ENCODE peak calls at places on chromosomes 13 and 19, in nine cellular contexts. H is uterus, W is heart left ventricle, U is ascending aorta, Z is dorsolateral prefrontal cortex, R is PC-9, N is HFF-Myc, K is AG10803, I is choroid plexus epithelial cell. T is an unnamed sample.

GRCh38 chr19:14516746-14517438 is 1.3 kb downstream of the DNAJB1 start:
- DNase-seq in U (no peak), Z (no peak), N (no peak), R (no peak), K (no peak), H (no peak), W (no peak), I (no peak), T (no peak)

GRCh38 chr13:110582421-110582954 is 21.0 kb upstream of the RAB20 start:
- DNase-seq in N (no peak), H (no peak), U (no peak), K (no peak), I (no peak), Z (no peak), W (no peak), R (no peak), T (no peak)

GRCh38 chr19:49892716-49893115 is 4.0 kb downstream of the IL4I1 start:
- DNase-seq in W (no peak), Z (no peak), N (no peak), K (no peak), I (no peak), H (no peak), U (no peak), R (no peak), T (no peak)

GRCh38 chr19:10774893-10775292 is 57.0 kb downstream of the DNM2 start:
- DNase-seq in N (no peak), H (no peak), K (no peak), R (no peak), Z (no peak), U (no peak), W (no peak), I (no peak), T (no peak)

GRCh38 chr13:110164706-110165105 is 142.3 kb downstream of the COL4A1 start:
- DNase-seq in H (no peak), Z (no peak), I (no peak), U (no peak), R (no peak), K (no peak), N (no peak), W (no peak), T (no peak)

GRCh38 chr13:109331898-109332297 is 454.5 kb downstream of the IRS2 start:
- DNase-seq in H (no peak), N (peak), U (no peak), R (no peak), K (peak), Z (no peak), W (no peak), I (peak), T (peak)

GRCh38 chr19:30391554-30392551 is 19.7 kb downstream of the ZNF536 start:
- DNase-seq in W (no peak), I (no peak), N (no peak), K (peak), R (no peak), U (no peak), H (no peak), Z (no peak), T (peak)

GRCh38 chr19:12365094-12365371 is 450 bp downstream of the ZNF442 start:
- DNase-seq in I (peak), N (no peak), H (no peak), W (peak), R (no peak), K (peak), U (no peak), Z (no peak), T (no peak)

GRCh38 chr13:94073006-94073744 is 406.3 kb downstream of the DCT start:
- DNase-seq in H (no peak), U (no peak), W (no peak), I (peak), R (no peak), K (peak), Z (no peak), N (no peak), T (peak)

GRCh38 chr19:39045506-39045905 is 13.2 kb upstream of the FBXO27 start:
- DNase-seq in K (no peak), W (no peak), N (no peak), U (no peak), I (no peak), H (no peak), R (no peak), Z (no peak), T (no peak)

GRCh38 chr19:21482863-21483276 is 22.5 kb upstream of the ZNF429 start:
- DNase-seq in R (no peak), N (no peak), I (peak), Z (peak), K (peak), U (peak), H (peak), W (peak), T (no peak)

GRCh38 chr13:100875392-100876043 is 200.9 kb upstream of the TMTC4 start:
- DNase-seq in I (peak), Z (no peak), U (no peak), H (no peak), W (no peak), K (peak), R (no peak), N (peak), T (peak)

GRCh38 chr19:54620464-54620863 is 9.8 kb upstream of the LILRB1 start:
- DNase-seq in N (no peak), U (no peak), K (no peak), Z (no peak), R (no peak), H (no peak), W (no peak), I (no peak), T (no peak)

GRCh38 chr13:54733639-54734038 is 1705.0 kb downstream of the OLFM4 start:
- DNase-seq in N (no peak), Z (no peak), W (no peak), I (no peak), R (no peak), K (no peak), U (no peak), H (no peak), T (no peak)

GRCh38 chr13:75372923-75373841 is 108.8 kb downstream of the TBC1D4 start:
- DNase-seq in W (no peak), U (no peak), R (no peak), K (no peak), I (no peak), H (no peak), Z (no peak), N (no peak), T (no peak)

GRCh38 chr19:45496349-45496953 is 396 bp downstream of the RTN2 start:
- DNase-seq in K (no peak), I (no peak), H (peak), R (no peak), U (no peak), W (peak), Z (no peak), N (no peak), T (no peak)

GRCh38 chr19:12965017-12965811 is 4.2 kb upstream of the DAND5 start:
- DNase-seq in R (peak), Z (peak), U (no peak), K (peak), I (peak), N (no peak), W (peak), H (peak), T (no peak)

GRCh38 chr13:60230593-60230992 is 66.9 kb upstream of the DIAPH3 start:
- DNase-seq in H (no peak), Z (no peak), U (no peak), R (no peak), K (peak), W (no peak), I (peak), N (no peak), T (no peak)

GRCh38 chr19:14430712-14431111 is 2.4 kb upstream of the PKN1 start:
- DNase-seq in U (no peak), H (no peak), I (no peak), R (no peak), Z (no peak), W (no peak), K (no peak), N (no peak), T (no peak)

GRCh38 chr13:78608705-78609463 is 5.5 kb upstream of the POU4F1 start:
- DNase-seq in Z (no peak), N (no peak), W (no peak), U (no peak), K (no peak), H (no peak), R (no peak), I (no peak), T (no peak)

GRCh38 chr19:18646535-18647370 is 9.9 kb downstream of the KLHL26 start:
- DNase-seq in I (no peak), U (no peak), H (no peak), W (no peak), R (no peak), N (no peak), Z (no peak), K (no peak), T (no peak)

GRCh38 chr19:17281391-17282304 is at the start of gene ANKLE1:
- DNase-seq in R (no peak), U (no peak), Z (peak), W (peak), I (no peak), H (no peak), K (no peak), N (no peak), T (no peak)

GRCh38 chr19:12833747-12834417 is 497 bp downstream of the RTBDN start:
- DNase-seq in K (no peak), I (no peak), H (no peak), Z (peak), W (no peak), N (no peak), R (no peak), U (no peak), T (no peak)

GRCh38 chr13:75836441-75836840 is 200.3 kb downstream of the LMO7 start:
- DNase-seq in R (no peak), U (no peak), W (no peak), I (no peak), H (no peak), Z (no peak), K (no peak), N (no peak), T (no peak)

GRCh38 chr19:48495391-48495790 is 16.2 kb downstream of the LMTK3 start:
- DNase-seq in N (no peak), I (no peak), Z (no peak), U (no peak), W (no peak), R (no peak), H (no peak), K (peak), T (no peak)

GRCh38 chr19:45613926-45614725 is 12.1 kb upstream of the GPR4 start:
- DNase-seq in K (peak), U (no peak), W (no peak), N (peak), I (peak), R (peak), H (no peak), Z (no peak), T (peak)

GRCh38 chr19:17405250-17406038 is at the start of gene BST2:
- DNase-seq in I (peak), R (peak), U (peak), W (peak), K (peak), H (peak), N (no peak), Z (no peak), T (no peak)

GRCh38 chr19:47729468-47729798 is 15.9 kb upstream of the NOP53 start:
- DNase-seq in U (peak), K (peak), I (peak), Z (no peak), R (peak), H (peak), W (peak), N (peak), T (no peak)

DNA sequence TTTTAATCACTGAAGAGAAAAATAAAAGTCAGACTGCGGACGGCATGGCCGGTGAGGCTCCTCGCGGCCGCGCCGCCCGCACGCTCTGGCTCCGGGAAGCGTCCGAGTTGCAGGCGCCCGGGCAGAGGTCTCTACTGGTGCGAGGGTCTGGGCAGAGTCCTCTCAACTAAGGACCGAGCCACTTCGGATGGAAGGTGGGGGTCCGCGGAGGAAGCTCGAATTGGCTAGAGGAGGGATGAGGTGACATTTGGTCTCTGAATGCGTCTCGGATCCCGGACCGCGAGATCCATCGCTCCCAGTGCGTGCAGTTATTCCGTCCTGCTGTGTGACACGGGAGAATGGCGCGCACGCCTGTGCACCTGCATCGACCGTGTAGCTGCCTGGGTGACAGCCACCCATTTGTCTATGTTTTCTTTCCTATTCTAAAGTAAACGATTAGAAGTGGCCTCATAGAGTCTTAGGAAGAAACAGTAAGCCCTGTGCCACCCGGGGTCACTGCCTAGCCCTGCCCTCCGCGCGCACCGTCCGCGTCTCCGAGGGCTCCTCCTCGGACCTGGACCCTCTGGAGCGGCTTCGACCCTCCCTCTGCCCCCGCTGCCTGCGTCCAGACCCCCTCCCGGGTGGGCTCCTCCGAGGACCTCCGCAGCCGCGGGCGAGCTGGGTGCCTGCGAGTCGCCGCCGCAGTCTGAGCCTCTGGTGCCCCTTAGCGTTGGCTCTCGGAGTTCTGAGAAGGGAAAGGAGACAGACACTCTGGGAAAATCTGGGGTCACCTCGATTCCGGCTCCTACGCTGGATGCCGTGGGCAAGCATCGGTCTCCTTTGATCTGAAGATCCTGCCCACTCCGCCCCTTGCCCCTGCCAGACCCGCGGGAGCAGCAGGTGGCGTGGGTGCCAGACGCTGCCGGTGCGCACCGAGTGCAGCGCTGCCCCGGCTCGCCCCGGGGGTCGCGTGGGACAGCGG is 347.4 kb downstream of the LIG4 start:
- DNase-seq in U (no peak), K (no peak), W (no peak), N (no peak), H (no peak), Z (peak), I (peak), R (no peak), T (no peak)
- TF ChIP-seq CTCF in U (peak), K (peak), W (peak), N (no peak), H (no peak), Z (peak), I (peak), R (peak), T (peak)

DNA sequence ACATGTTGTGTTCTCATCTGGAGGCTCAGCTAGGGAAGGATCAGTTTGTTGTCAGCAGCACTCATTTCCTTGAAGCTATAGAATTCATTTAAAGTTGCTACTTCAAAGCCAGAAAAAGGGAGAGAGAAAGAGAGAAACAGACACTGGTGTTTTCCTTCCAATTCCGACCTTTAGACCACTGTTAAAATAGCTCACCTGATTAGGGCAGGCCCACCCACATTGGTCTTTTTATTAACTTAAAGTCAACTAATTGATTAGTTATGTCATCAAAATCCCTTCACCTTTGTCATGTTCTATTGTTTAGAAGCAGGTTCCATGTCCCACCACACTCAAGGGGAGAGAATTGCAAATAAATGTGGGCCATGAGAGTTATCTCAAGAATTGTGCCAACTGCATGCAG is 560.2 kb downstream of the PCDH17 start:
- DNase-seq in W (no peak), I (no peak), H (no peak), K (no peak), R (no peak), N (no peak), Z (no peak), U (no peak), T (no peak)
- H3K4me3 ChIP-seq in W (no peak), I (no peak), H (no peak), K (no peak), R (no peak), N (no peak), Z (no peak), U (no peak), T (no peak)

DNA sequence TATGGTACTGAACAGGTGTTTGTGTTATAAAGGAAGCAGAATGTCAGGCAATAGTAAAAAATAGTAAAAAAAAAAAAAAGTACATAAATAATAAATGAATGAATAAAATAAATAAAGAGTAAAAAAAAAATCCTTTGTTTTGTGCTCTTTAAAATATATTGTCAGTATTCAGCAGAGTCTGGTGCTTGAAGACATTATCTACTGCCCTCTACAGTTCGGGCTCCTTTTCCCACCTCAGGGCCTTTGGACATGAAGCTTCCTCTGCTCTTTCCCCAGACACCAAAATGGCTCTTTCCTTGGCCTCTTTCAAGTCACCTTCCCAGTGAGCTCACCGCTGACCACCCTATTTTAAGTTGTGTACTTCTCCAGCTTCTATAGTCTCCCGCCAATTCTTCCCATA is 137.5 kb downstream of the TNFRSF19 start:
- DNase-seq in H (no peak), R (no peak), U (no peak), I (peak), K (peak), Z (no peak), N (no peak), W (no peak), T (no peak)
- TF ChIP-seq CTCF in H (no peak), R (peak), U (no peak), I (peak), K (peak), Z (no peak), N (peak), W (peak), T (peak)

DNA sequence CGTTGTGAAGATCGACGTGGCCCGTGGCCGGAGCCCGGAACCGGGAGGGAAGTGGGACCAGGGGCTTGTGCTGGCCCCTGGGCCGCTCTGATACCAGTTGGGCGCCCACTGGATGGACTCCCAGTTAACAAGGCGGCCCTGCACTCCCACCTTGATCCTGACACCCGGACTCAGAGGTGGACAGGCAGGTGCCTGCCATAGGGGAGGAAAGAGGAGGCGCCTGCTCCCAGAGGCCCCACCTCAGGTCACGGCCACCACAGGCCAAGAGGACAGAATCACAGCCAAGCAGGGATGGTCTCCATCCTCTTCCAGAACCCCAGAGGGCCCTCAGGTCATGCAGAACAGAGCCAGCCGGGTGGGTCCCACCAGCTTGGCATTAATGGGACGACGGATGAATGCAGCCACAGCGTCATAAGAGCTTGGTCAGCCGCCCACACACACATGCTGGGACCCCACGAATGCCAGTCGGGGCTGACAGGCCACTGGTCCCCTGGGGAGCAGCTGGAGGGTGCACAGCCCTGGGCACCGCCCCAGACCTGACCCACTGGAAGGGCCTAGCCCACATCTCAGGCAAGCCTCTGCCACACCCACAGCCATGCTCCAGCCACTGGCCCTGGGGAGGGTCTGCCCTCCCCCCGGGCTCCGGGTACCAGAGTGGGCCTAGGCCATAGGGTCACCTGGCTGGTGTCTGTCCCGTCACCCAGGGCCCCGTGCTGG is 9.6 kb upstream of the KLF16 start:
- DNase-seq in U (no peak), H (peak), K (no peak), I (no peak), W (no peak), Z (no peak), N (no peak), R (no peak), T (no peak)
- H3K4me3 ChIP-seq in U (peak), H (peak), K (no peak), I (no peak), W (no peak), Z (peak), N (no peak), R (no peak), T (no peak)

GRCh38 chr19:3361384-3362216 is 4.8 kb upstream of the NFIC start:
- DNase-seq in W (no peak), I (no peak), Z (peak), N (no peak), H (no peak), R (no peak), U (no peak), K (no peak), T (no peak)

GRCh38 chr19:3359850-3360493 is 6.4 kb upstream of the NFIC start:
- DNase-seq in W (no peak), Z (no peak), H (no peak), K (no peak), U (no peak), I (peak), N (no peak), R (no peak), T (no peak)

GRCh38 chr19:3358919-3359849 is 7.2 kb upstream of the NFIC start:
- DNase-seq in H (peak), R (no peak), U (no peak), W (peak), Z (peak), N (no peak), K (peak), I (peak), T (no peak)

GRCh38 chr19:3362217-3362907 is 4.0 kb upstream of the NFIC start:
- DNase-seq in K (no peak), H (no peak), Z (no peak), W (no peak), R (no peak), U (no peak), N (no peak), I (no peak), T (no peak)

DNA sequence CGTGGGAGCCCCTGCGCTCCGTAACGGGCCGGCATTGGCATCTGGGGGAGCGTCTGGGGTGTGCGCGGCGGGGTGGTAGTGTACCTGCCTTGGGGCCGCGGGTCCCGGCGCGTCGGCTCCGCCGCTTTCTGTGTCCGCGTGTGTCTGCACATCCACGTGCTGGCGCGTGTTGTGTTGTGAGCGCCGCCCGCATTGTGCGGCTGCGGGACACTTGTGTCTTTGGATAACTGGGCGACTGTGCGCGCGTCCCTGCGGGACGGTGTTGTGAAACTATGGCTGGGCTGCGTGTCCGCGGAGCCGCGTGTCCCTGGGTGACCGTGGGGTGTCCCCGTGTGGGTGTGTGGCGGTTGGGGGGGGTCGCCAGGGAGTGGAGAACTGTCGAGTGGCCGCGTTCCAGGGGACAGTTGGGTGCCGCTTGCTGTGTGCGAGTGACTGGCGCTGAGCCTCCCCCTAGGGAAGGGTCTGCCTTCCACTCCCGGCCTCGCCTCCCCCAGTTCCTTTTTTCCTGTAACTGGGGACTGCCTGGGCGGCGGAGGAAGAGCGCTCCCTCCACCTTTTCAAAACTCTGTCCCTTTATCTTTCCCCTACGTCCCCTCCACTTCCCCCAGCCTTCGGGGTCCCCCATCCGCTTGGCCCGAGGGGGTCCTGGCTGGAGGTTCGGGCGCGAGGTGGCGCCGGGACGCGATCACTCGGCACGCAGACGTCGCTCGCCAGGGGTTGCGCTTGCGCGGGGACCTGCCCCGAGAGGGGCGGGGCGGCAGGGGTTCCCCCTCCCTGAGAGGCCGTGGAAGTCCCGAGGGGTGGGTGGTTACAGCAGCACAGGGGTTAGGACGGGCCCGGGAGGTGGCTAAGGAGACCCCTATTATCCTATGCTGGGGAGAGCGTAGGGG is 5.6 kb upstream of the NFIC start:
- DNase-seq in H (no peak), I (no peak), Z (peak), U (no peak), N (no peak), W (peak), K (no peak), R (no peak), T (no peak)
- TF ChIP-seq CTCF in H (peak), I (peak), Z (peak), U (peak), N (peak), W (peak), K (no peak), R (no peak), T (peak)